ENCODE peak calls at places on chromosomes 2 and 18, in six cellular contexts. H is neural progenitor cell, O is foreskin fibroblast, S is BE2C, M is BJ, P is H7. R is an unnamed sample.

GRCh38 chr2:171319164-171319810 is 114.5 kb downstream of the METTL8 start:
- DNase-seq in H (peak), P (no peak), S (no peak), O (peak), M (no peak), R (no peak)

GRCh38 chr2:146324954-146325353 is 1519.9 kb upstream of the ACVR2A start:
- DNase-seq in H (no peak), M (peak), P (no peak), S (no peak), O (peak), R (no peak)

GRCh38 chr18:79791141-79791972 is 6.4 kb upstream of the KCNG2 start:
- DNase-seq in O (peak), S (no peak), H (no peak), P (no peak), M (peak), R (peak)

GRCh38 chr2:18514838-18515461 is 45.5 kb downstream of the RDH14 start:
- DNase-seq in M (no peak), H (no peak), P (no peak), S (no peak), O (no peak), R (no peak)

GRCh38 chr2:183998041-183998796 is 600.1 kb upstream of the ZNF804A start:
- DNase-seq in P (no peak), M (no peak), O (no peak), S (no peak), H (no peak), R (no peak)

GRCh38 chr2:45199973-45200372 is 190.7 kb upstream of the SIX2 start:
- DNase-seq in S (no peak), P (no peak), O (no peak), H (peak), M (no peak), R (no peak)

GRCh38 chr2:61065706-61066688 is at the start of gene SANBR:
- DNase-seq in P (peak), O (peak), S (peak), M (peak), H (peak), R (no peak)

GRCh38 chr2:98020992-98021713 is 25.4 kb upstream of the TMEM131 start:
- DNase-seq in H (peak), O (no peak), M (no peak), S (peak), P (peak), R (no peak)

GRCh38 chr2:241788572-241788971 is 11.9 kb downstream of the GAL3ST2 start:
- DNase-seq in M (no peak), H (no peak), O (no peak), S (no peak), P (no peak), R (no peak)

GRCh38 chr2:223594259-223594658 is 7.9 kb downstream of the SCG2 start:
- DNase-seq in O (no peak), H (no peak), P (peak), S (peak), M (no peak), R (no peak)

GRCh38 chr18:12765127-12765526 is 62.3 kb downstream of the PSMG2 start:
- DNase-seq in H (no peak), M (no peak), O (no peak), S (no peak), P (peak), R (no peak)

GRCh38 chr18:63962137-63962536 is 7.7 kb upstream of the SERPINB8 start:
- DNase-seq in P (no peak), O (peak), H (no peak), M (no peak), S (no peak), R (no peak)

GRCh38 chr2:73020657-73021370 is 50.7 kb downstream of the SFXN5 start:
- DNase-seq in H (no peak), M (peak), P (no peak), S (no peak), O (peak), R (peak)

GRCh38 chr2:190376083-190376482 is 32.1 kb upstream of the MFSD6 start:
- DNase-seq in M (no peak), H (no peak), S (no peak), P (no peak), O (no peak), R (no peak)

GRCh38 chr2:147273628-147274027 is 571.2 kb upstream of the ACVR2A start:
- DNase-seq in S (no peak), H (no peak), M (no peak), P (no peak), O (no peak), R (no peak)

GRCh38 chr2:30931841-30932407 is 124.7 kb upstream of the CAPN13 start:
- DNase-seq in M (no peak), O (no peak), H (no peak), S (no peak), P (no peak), R (no peak)

GRCh38 chr2:151730242-151730975 is 3.9 kb downstream of the NEB start:
- DNase-seq in M (no peak), O (peak), P (no peak), H (no peak), S (no peak), R (no peak)

GRCh38 chr2:98907966-98908905 is 27.8 kb downstream of the CRACDL start:
- DNase-seq in S (no peak), O (no peak), H (no peak), M (no peak), P (no peak), R (no peak)

GRCh38 chr2:241851325-241852115 is 7.2 kb downstream of the PDCD1 start:
- DNase-seq in S (peak), O (no peak), M (no peak), H (no peak), P (peak), R (no peak)

GRCh38 chr2:23526114-23526513 is 141.1 kb downstream of the KLHL29 start:
- DNase-seq in P (no peak), O (no peak), S (no peak), H (no peak), M (no peak), R (no peak)

GRCh38 chr2:227862227-227862740 is 9.1 kb upstream of the DAW1 start:
- DNase-seq in P (peak), M (no peak), O (no peak), S (peak), H (peak), R (peak)

GRCh38 chr18:45628979-45629958 is 14.0 kb downstream of the SLC14A2 start:
- DNase-seq in P (no peak), O (no peak), S (no peak), M (no peak), H (no peak), R (no peak)

GRCh38 chr2:165240927-165241326 is 1.7 kb downstream of the SCN2A start:
- DNase-seq in M (no peak), P (no peak), H (no peak), O (no peak), S (no peak), R (no peak)

GRCh38 chr2:237321746-237322145 is 92.2 kb downstream of the COL6A3 start:
- DNase-seq in P (no peak), M (no peak), H (no peak), S (no peak), O (no peak), R (no peak)

GRCh38 chr2:236798491-236798890 is 228.9 kb downstream of the ACKR3 start:
- DNase-seq in H (no peak), S (no peak), P (no peak), M (no peak), O (no peak), R (no peak)

GRCh38 chr18:68779169-68779568 is 18.7 kb upstream of the CCDC102B start:
- DNase-seq in H (no peak), O (peak), P (no peak), S (no peak), M (no peak), R (peak)

GRCh38 chr18:80009661-80010550 is 21.5 kb upstream of the TXNL4A start:
- DNase-seq in P (no peak), S (no peak), O (peak), M (peak), H (no peak), R (peak)

GRCh38 chr18:26549486-26550435 is 1.4 kb upstream of the KCTD1 start:
- DNase-seq in S (peak), P (peak), M (no peak), O (peak), H (peak), R (no peak)

GRCh38 chr2:114960389-114960788 is 517.9 kb downstream of the DPP10 start:
- DNase-seq in O (no peak), S (no peak), M (no peak), P (no peak), H (no peak), R (no peak)

DNA sequence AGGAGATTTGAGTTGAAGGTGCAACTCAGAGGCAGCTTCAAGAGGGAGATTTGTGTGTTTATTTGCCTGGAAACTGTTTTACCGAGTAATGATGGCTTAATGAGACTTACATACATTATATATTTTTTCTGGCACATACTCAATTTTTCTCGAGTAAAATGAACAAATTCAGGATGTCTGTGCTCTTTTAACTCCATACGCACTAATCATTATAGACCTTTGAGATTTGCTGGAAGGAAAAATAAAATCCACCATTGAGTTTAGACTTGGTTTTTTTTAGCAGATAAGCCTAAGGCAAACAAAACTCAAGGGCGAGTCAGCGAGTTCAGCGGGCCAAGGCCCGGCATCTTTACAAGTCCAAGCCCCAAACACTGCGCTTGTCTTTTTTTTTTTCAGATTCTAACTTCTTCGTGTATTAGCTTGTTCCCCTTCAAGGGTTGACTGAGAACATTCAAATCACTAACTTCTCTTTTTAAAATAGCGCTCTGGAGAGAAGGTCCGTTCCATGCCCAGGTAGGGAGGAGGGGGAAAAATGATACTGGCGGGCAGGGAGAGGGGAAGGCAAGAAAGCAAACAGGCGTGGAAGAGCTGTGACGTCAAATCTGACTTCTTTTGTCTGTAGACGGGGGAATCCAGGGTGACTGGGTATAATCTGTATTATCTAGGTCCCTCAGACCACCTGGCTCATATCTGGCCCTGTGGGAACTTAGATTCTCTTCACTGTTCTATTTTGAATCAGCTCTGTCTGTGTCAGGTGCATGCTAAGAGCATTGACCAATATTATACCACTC is 72.7 kb upstream of the MAP3K20 start:
- DNase-seq in H (no peak), S (no peak), P (no peak), M (no peak), O (no peak), R (no peak)
- H3K4me3 ChIP-seq in H (no peak), S (no peak), P (no peak), M (no peak), O (no peak), R (no peak)

GRCh38 chr2:28394997-28395333 is 2.3 kb downstream of the FOSL2 start:
- DNase-seq in S (no peak), H (no peak), O (no peak), P (no peak), M (no peak), R (no peak)
- H3K4me3 ChIP-seq in S (peak), H (no peak), O (peak), P (peak), M (peak), R (peak)

DNA sequence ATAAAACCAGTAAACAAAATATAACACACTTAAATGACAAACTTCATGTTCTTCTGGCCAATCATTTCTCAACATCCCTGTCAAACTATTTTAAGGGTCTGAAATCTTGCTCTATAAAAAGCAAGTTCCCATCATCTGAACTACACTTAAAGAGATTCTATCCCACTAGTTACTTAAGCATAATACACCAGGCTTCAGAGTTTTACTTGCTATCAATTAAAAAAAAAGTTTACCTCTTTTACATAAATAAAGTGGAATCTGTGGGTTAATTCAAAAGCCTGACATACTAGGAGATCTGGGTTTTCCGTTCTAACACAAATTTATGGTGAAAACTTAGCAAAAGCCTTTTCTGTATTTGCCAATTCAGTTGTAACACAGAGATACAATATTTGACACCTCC is 1.9 kb downstream of the CLASP1 start:
- DNase-seq in M (no peak), H (no peak), S (no peak), P (no peak), O (no peak), R (no peak)
- H3K4me3 ChIP-seq in M (peak), H (peak), S (peak), P (no peak), O (peak), R (peak)

DNA sequence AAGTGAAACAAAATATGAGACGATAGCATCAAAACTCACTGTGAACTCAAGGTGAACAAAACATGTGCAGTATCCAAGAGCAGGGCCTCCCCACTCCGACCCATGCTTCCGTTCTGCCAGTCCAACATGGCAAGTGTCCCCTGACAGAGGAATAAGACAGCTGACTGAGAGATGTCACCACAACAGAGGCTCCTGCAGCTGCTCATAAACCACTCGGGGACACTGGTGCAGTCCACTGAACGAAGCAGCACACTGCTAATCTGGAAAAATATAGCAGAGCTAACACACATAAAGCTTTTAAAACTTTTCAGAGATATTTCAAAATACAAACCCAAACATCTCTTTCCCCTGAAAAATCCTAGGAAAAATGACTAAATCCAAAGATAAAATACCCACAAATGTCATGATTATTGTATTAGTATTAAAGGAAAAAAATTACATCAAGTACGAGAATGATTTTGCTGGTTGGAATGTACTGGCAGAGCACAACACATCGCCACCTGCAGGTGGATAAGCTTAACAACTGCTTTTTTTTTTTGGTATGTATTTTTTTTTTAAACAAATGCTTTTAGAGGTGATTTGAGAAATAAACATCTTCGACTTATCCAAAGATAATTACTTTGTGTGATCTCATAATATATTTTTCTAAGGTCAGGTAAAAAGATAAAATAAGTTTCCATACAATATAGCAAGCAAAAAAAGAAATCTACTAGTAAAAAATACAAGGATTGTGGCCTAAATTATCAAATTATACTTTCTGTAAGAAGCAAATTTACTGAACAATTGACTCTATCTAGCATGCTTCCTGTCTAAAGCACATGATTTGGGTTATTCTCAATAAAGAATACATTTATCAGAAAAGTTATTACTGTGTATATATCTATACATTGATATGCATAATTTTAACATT is 18.6 kb downstream of the THADA start:
- DNase-seq in P (peak), M (no peak), H (peak), O (peak), S (peak), R (no peak)
- H3K4me3 ChIP-seq in P (no peak), M (no peak), H (no peak), O (no peak), S (no peak), R (no peak)

DNA sequence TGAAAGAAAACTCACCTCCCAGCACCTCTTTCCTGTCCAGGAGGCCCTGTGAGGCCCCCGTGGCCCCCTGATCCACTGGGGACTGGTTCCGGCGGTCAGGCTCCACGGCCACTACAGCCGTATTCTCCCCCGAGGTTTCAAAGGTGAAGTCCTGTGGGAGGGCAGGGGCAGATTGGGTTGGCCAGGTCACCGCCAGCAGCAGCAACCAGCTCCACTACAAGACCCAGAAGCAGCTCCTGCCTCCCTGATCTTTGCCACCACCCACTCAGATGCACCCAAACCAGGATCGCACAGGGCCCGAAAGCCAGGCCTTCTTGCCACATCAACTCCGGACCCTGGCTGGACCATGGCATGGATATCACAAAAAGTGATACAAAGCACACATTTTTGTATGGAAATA is 21.9 kb downstream of the SDC1 start:
- DNase-seq in H (no peak), M (no peak), S (no peak), O (no peak), P (no peak), R (no peak)
- H3K4me3 ChIP-seq in H (no peak), M (no peak), S (no peak), O (no peak), P (no peak), R (no peak)

DNA sequence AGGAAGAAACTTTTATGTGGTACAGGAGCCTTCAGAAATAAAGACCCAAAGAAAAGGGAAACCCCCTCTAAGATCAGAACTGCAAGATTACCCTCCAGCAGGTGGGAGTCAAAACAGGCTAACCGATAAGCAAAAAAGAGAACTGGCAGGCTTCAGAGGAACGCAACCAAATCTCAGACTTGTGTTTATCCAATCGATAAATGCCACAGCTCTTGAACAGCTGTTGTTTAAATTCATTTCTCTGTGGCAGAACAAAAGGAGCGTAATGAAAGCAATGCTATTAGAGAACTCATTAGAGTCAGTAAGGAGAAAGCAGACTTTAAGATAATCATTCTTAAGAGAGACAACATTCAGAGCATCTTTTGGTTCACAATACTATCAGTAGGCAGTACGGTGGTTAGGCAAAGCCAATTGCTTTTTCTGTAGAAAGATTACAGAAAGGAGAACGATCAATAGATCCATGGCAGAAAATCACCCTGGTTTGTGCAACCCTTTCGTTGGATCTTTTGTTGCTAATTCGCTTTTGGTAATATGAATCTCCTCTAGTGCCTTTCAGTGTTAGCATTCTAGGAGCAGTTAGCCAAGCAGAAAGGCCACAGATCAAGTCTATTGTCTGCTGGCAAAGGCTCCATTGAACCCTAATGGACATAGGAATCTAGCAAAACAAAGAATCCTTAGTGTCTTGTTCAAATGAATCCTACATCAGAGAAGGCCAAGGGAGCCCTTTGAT is 476.4 kb upstream of the CHST9 start:
- DNase-seq in H (peak), M (no peak), P (no peak), S (no peak), O (no peak), R (no peak)
- H3K4me3 ChIP-seq in H (peak), M (no peak), P (no peak), S (no peak), O (no peak), R (no peak)

GRCh38 chr2:10306901-10307463 is 4.3 kb downstream of the HPCAL1 start:
- DNase-seq in H (no peak), O (no peak), S (no peak), P (no peak), M (no peak), R (no peak)

GRCh38 chr2:10305715-10306114 is 3.0 kb downstream of the HPCAL1 start:
- DNase-seq in M (no peak), H (peak), P (peak), S (peak), O (no peak), R (no peak)

GRCh38 chr2:10304458-10305253 is 2.0 kb downstream of the HPCAL1 start:
- DNase-seq in O (no peak), H (peak), S (no peak), P (peak), M (no peak), R (no peak)

GRCh38 chr2:10303634-10304378 is 1.1 kb downstream of the HPCAL1 start:
- DNase-seq in O (peak), M (no peak), H (peak), P (peak), S (peak), R (no peak)

DNA sequence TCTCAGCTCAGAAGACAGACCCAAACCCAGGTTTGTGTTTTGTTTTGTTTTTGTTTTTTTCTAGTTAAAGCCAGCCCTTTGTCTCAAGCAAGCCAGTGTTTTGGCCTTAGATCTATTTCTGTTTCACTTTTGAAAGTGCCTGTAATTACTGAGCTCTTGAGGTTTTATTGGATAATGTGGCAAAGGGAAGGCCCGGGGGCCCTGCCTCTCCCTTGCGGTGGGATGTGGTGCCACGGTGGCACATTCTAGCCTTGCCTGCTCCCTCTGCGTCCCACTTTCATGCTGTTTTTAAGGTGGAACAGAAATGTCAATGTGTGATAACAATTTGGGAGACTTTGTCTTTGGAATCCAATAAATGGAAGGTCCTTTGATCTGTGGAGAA is 2.5 kb downstream of the HPCAL1 start:
- DNase-seq in P (no peak), M (no peak), S (no peak), H (no peak), O (no peak), R (no peak)
- H3K4me3 ChIP-seq in P (no peak), M (no peak), S (peak), H (no peak), O (peak), R (peak)

R was measured in epithelial cell of proximal tubule.